ENCODE peak calls at places on chromosomes 16 and 17, in ten cellular contexts. X is activated T-cell treated with anti-CD3 and anti-CD28 coated beads, Interleukin-2, amount 50 U/mL, for 72 hours; B is head of caudate nucleus; U is EL; M is epithelial cell of prostate; S is T-helper 2 cell; W is A172; H is stimulated activated naive CD8-positive, alpha-beta T cell treated with anti-CD3 and anti-CD28 coated beads, Interleukin-15, amount 100 ng/mL, for 72 hours; F is RKO; D is RPMI7951. R is an unnamed sample.

GRCh38 chr17:59707971-59708425 is 544 bp downstream of the VMP1 start:
- DNase-seq in X (no peak), B (no peak), U (no peak), M (no peak), S (no peak), W (no peak), H (no peak), F (no peak), D (no peak), R (no peak)

GRCh38 chr17:68310141-68310540 is 18.8 kb downstream of the ARSG start:
- DNase-seq in X (peak), B (no peak), U (no peak), M (no peak), S (no peak), W (peak), H (peak), F (no peak), D (peak), R (no peak)

GRCh38 chr17:66255112-66255511 is 25.9 kb upstream of the APOH start:
- DNase-seq in X (peak), B (peak), U (peak), M (no peak), S (no peak), W (peak), H (peak), F (peak), D (peak), R (no peak)

GRCh38 chr16:919658-920631 is 50.8 kb downstream of the LMF1 start:
- DNase-seq in X (no peak), B (no peak), U (peak), M (no peak), S (no peak), W (no peak), H (no peak), F (no peak), D (no peak), R (no peak)

GRCh38 chr17:33192961-33193911 is 99.9 kb downstream of the ASIC2 start:
- DNase-seq in X (no peak), B (no peak), U (no peak), M (no peak), S (no peak), W (no peak), H (no peak), F (no peak), D (no peak), R (no peak)

GRCh38 chr16:66933776-66934137 is 445 bp downstream of the CIAO2B start:
- DNase-seq in X (peak), B (peak), U (no peak), M (no peak), S (no peak), W (peak), H (peak), F (peak), D (no peak), R (no peak)

GRCh38 chr17:36994438-36994837 is 45.7 kb downstream of the AATF start:
- DNase-seq in X (no peak), B (no peak), U (peak), M (no peak), S (no peak), W (peak), H (no peak), F (no peak), D (no peak), R (no peak)

GRCh38 chr17:75596320-75597087 is 8.9 kb downstream of the MYO15B start:
- DNase-seq in X (no peak), B (no peak), U (no peak), M (no peak), S (no peak), W (no peak), H (no peak), F (no peak), D (no peak), R (no peak)

GRCh38 chr17:3033248-3033640 is 30.2 kb downstream of the OR1D5 start:
- DNase-seq in X (no peak), B (no peak), U (no peak), M (no peak), S (no peak), W (no peak), H (no peak), F (no peak), D (no peak), R (no peak)

GRCh38 chr16:2023098-2023925 is 3.4 kb upstream of the NHERF2 start:
- DNase-seq in X (peak), B (peak), U (peak), M (no peak), S (peak), W (peak), H (peak), F (peak), D (peak), R (peak)

GRCh38 chr16:69741951-69742904 is 12.5 kb downstream of the NOB1 start:
- DNase-seq in X (no peak), B (no peak), U (peak), M (no peak), S (no peak), W (no peak), H (no peak), F (no peak), D (peak), R (no peak)

GRCh38 chr17:29032067-29032551 is 10.8 kb upstream of the PIPOX start:
- DNase-seq in X (no peak), B (no peak), U (no peak), M (no peak), S (no peak), W (no peak), H (no peak), F (no peak), D (no peak), R (no peak)

GRCh38 chr16:84502075-84502474 is 2.4 kb downstream of the MEAK7 start:
- DNase-seq in X (no peak), B (no peak), U (no peak), M (no peak), S (no peak), W (no peak), H (no peak), F (no peak), D (peak), R (no peak)

GRCh38 chr17:13153036-13153435 is 135.2 kb upstream of the ELAC2 start:
- DNase-seq in X (no peak), B (no peak), U (peak), M (no peak), S (no peak), W (no peak), H (no peak), F (no peak), D (no peak), R (no peak)

GRCh38 chr17:80175411-80175810 is 5.6 kb downstream of the CARD14 start:
- DNase-seq in X (no peak), B (no peak), U (peak), M (no peak), S (no peak), W (peak), H (no peak), F (no peak), D (no peak), R (no peak)

GRCh38 chr17:44269118-44269794 is 1.3 kb upstream of the SLC4A1 start:
- DNase-seq in X (no peak), B (no peak), U (no peak), M (no peak), S (no peak), W (no peak), H (no peak), F (no peak), D (no peak), R (no peak)

GRCh38 chr17:37131064-37131463 is 182.3 kb downstream of the AATF start:
- DNase-seq in X (no peak), B (no peak), U (peak), M (no peak), S (no peak), W (peak), H (no peak), F (no peak), D (peak), R (no peak)

GRCh38 chr17:66995944-66996343 is 31.4 kb downstream of the CACNG4 start:
- DNase-seq in X (no peak), B (no peak), U (no peak), M (no peak), S (no peak), W (peak), H (no peak), F (no peak), D (no peak), R (no peak)

GRCh38 chr16:27642753-27643152 is 92.8 kb downstream of the KATNIP start:
- DNase-seq in X (peak), B (peak), U (no peak), M (no peak), S (no peak), W (peak), H (no peak), F (peak), D (peak), R (no peak)

GRCh38 chr16:83301966-83302365 is 505.8 kb upstream of the HSBP1 start:
- DNase-seq in X (no peak), B (no peak), U (no peak), M (no peak), S (no peak), W (no peak), H (no peak), F (no peak), D (no peak), R (no peak)

GRCh38 chr17:38464723-38465419 is 36.6 kb downstream of the ARHGAP23 start:
- DNase-seq in X (no peak), B (peak), U (peak), M (peak), S (no peak), W (peak), H (no peak), F (peak), D (peak), R (peak)

GRCh38 chr16:29678691-29679267 is at the start of gene QPRT:
- DNase-seq in X (no peak), B (peak), U (peak), M (no peak), S (no peak), W (peak), H (no peak), F (no peak), D (peak), R (peak)

GRCh38 chr17:38425744-38426143 is 2.5 kb upstream of the ARHGAP23 start:
- DNase-seq in X (no peak), B (no peak), U (peak), M (no peak), S (no peak), W (peak), H (no peak), F (no peak), D (no peak), R (no peak)

GRCh38 chr16:25089346-25089745 is 22.2 kb upstream of the LCMT1 start:
- DNase-seq in X (no peak), B (no peak), U (no peak), M (no peak), S (no peak), W (no peak), H (no peak), F (no peak), D (no peak), R (no peak)

GRCh38 chr17:63406689-63407330 is 39.3 kb downstream of the CYB561 start:
- DNase-seq in X (peak), B (peak), U (peak), M (peak), S (peak), W (peak), H (peak), F (peak), D (peak), R (peak)

GRCh38 chr16:57635266-57636097 is 7.1 kb downstream of the ADGRG1 start:
- DNase-seq in X (no peak), B (no peak), U (no peak), M (no peak), S (no peak), W (no peak), H (no peak), F (no peak), D (no peak), R (no peak)

GRCh38 chr17:28622186-28622585 is 8.2 kb upstream of the RSKR start:
- DNase-seq in X (no peak), B (no peak), U (no peak), M (no peak), S (no peak), W (no peak), H (no peak), F (no peak), D (no peak), R (no peak)

GRCh38 chr17:50130778-50131317 is 888 bp upstream of the SAMD14 start:
- DNase-seq in X (no peak), B (no peak), U (no peak), M (no peak), S (no peak), W (no peak), H (no peak), F (no peak), D (no peak), R (no peak)

GRCh38 chr17:36933174-36934143 is 3.8 kb upstream of the LHX1 start:
- DNase-seq in X (no peak), B (no peak), U (no peak), M (no peak), S (no peak), W (no peak), H (no peak), F (no peak), D (no peak), R (no peak)

GRCh38 chr16:30117768-30118167 is 4.4 kb upstream of the GDPD3 start:
- DNase-seq in X (no peak), B (no peak), U (no peak), M (no peak), S (no peak), W (no peak), H (no peak), F (no peak), D (no peak), R (no peak)

GRCh38 chr17:7538891-7539290 is 10.0 kb upstream of the TNFSF12 start:
- DNase-seq in X (no peak), B (no peak), U (peak), M (no peak), S (no peak), W (no peak), H (no peak), F (no peak), D (no peak), R (no peak)

GRCh38 chr16:14151256-14152030 is 80.3 kb downstream of the MRTFB start:
- DNase-seq in X (no peak), B (no peak), U (peak), M (no peak), S (no peak), W (peak), H (no peak), F (no peak), D (no peak), R (no peak)

R was measured in nucleus accumbens.